ENCODE peak calls at places on chromosomes 4 and X, in nine cellular contexts. X is HFF-Myc, D is RWPE1, Q is BJ, J is HFFc6, H is NB4, C is GM06990, P is AG04450, Y is neural crest cell. R is an unnamed sample.

GRCh38 chrX:134484039-134484438 is 24.1 kb downstream of the HPRT1 start:
- DNase-seq in X (peak), D (no peak), Q (peak), J (peak), H (peak), C (peak), P (no peak), Y (no peak), R (no peak)

GRCh38 chr4:43339435-43339834 is 446.9 kb downstream of the GRXCR1 start:
- DNase-seq in X (no peak), D (peak), Q (no peak), J (no peak), H (no peak), C (no peak), P (no peak), Y (no peak), R (no peak)

GRCh38 chrX:15908891-15909290 is 54.3 kb upstream of the AP1S2 start:
- DNase-seq in X (no peak), D (no peak), Q (no peak), J (no peak), H (peak), C (no peak), P (no peak), Y (no peak), R (no peak)

GRCh38 chrX:78199851-78200250 is 60.4 kb upstream of the TAF9B start:
- DNase-seq in X (peak), D (peak), Q (no peak), J (no peak), H (peak), C (no peak), P (no peak), Y (no peak), R (no peak)

GRCh38 chr4:186627226-186627865 is 72.0 kb upstream of the MTNR1A start:
- DNase-seq in X (no peak), D (peak), Q (no peak), J (peak), H (peak), C (no peak), P (no peak), Y (no peak), R (no peak)

GRCh38 chrX:102835504-102836146 is 101.4 kb upstream of the RAB40AL start:
- DNase-seq in X (no peak), D (no peak), Q (no peak), J (peak), H (peak), C (no peak), P (no peak), Y (no peak), R (no peak)

GRCh38 chrX:50747471-50747900 is 66.5 kb downstream of the SHROOM4 start:
- DNase-seq in X (no peak), D (peak), Q (peak), J (no peak), H (peak), C (no peak), P (no peak), Y (peak), R (no peak)

GRCh38 chr4:74395633-74396032 is 30.7 kb downstream of the EREG start:
- DNase-seq in X (no peak), D (no peak), Q (no peak), J (peak), H (no peak), C (no peak), P (no peak), Y (no peak), R (no peak)

GRCh38 chr4:2406406-2406805 is 12.0 kb downstream of the ZFYVE28 start:
- DNase-seq in X (no peak), D (no peak), Q (no peak), J (no peak), H (no peak), C (no peak), P (no peak), Y (no peak), R (no peak)

GRCh38 chr4:142940614-142941013 is 94.5 kb upstream of the INPP4B start:
- DNase-seq in X (no peak), D (no peak), Q (no peak), J (no peak), H (no peak), C (no peak), P (no peak), Y (no peak), R (peak)

GRCh38 chr4:84389406-84389805 is 109.7 kb downstream of the NKX6-1 start:
- DNase-seq in X (no peak), D (peak), Q (no peak), J (no peak), H (no peak), C (no peak), P (no peak), Y (no peak), R (no peak)

GRCh38 chr4:112225157-112225556 is 6.4 kb upstream of the AP1AR start:
- DNase-seq in X (no peak), D (no peak), Q (no peak), J (no peak), H (no peak), C (no peak), P (no peak), Y (no peak), R (no peak)

GRCh38 chr4:28007693-28008092 is 1147.1 kb downstream of the STIM2 start:
- DNase-seq in X (no peak), D (no peak), Q (no peak), J (no peak), H (no peak), C (no peak), P (no peak), Y (no peak), R (no peak)

GRCh38 chrX:16839852-16840460 is 30.2 kb downstream of the RBBP7 start:
- DNase-seq in X (no peak), D (peak), Q (peak), J (peak), H (peak), C (no peak), P (no peak), Y (no peak), R (no peak)

GRCh38 chr4:39825741-39826231 is 127.8 kb downstream of the UBE2K start:
- DNase-seq in X (no peak), D (peak), Q (no peak), J (peak), H (no peak), C (no peak), P (no peak), Y (no peak), R (no peak)

GRCh38 chrX:115487608-115488007 is 73.4 kb upstream of the PLS3 start:
- DNase-seq in X (no peak), D (no peak), Q (no peak), J (no peak), H (no peak), C (no peak), P (no peak), Y (no peak), R (no peak)

GRCh38 chrX:147476008-147476407 is 435.7 kb upstream of the FMR1 start:
- DNase-seq in X (no peak), D (peak), Q (no peak), J (no peak), H (peak), C (no peak), P (no peak), Y (peak), R (no peak)

GRCh38 chrX:105464611-105465010 is 244.1 kb upstream of the TEX13A start:
- DNase-seq in X (no peak), D (no peak), Q (no peak), J (no peak), H (no peak), C (no peak), P (no peak), Y (no peak), R (no peak)

GRCh38 chrX:54891573-54891972 is 29.1 kb upstream of the TRO start:
- DNase-seq in X (no peak), D (peak), Q (no peak), J (peak), H (peak), C (no peak), P (no peak), Y (no peak), R (no peak)

GRCh38 chrX:107029752-107030151 is 29.7 kb upstream of the MORC4 start:
- DNase-seq in X (no peak), D (no peak), Q (no peak), J (no peak), H (no peak), C (no peak), P (no peak), Y (no peak), R (no peak)

GRCh38 chr4:113645771-113646455 is 115.6 kb downstream of the CAMK2D start:
- DNase-seq in X (no peak), D (peak), Q (no peak), J (peak), H (no peak), C (no peak), P (peak), Y (no peak), R (peak)

GRCh38 chr4:113645288-113645687 is 116.2 kb downstream of the CAMK2D start:
- DNase-seq in X (no peak), D (no peak), Q (no peak), J (no peak), H (no peak), C (no peak), P (no peak), Y (no peak), R (no peak)

GRCh38 chr4:113646456-113646809 is 115.1 kb downstream of the CAMK2D start:
- DNase-seq in X (no peak), D (peak), Q (no peak), J (no peak), H (no peak), C (no peak), P (no peak), Y (no peak), R (no peak)

GRCh38 chr4:113643505-113643904 is 118.0 kb downstream of the CAMK2D start:
- DNase-seq in X (no peak), D (no peak), Q (no peak), J (no peak), H (no peak), C (no peak), P (no peak), Y (no peak), R (no peak)

DNA sequence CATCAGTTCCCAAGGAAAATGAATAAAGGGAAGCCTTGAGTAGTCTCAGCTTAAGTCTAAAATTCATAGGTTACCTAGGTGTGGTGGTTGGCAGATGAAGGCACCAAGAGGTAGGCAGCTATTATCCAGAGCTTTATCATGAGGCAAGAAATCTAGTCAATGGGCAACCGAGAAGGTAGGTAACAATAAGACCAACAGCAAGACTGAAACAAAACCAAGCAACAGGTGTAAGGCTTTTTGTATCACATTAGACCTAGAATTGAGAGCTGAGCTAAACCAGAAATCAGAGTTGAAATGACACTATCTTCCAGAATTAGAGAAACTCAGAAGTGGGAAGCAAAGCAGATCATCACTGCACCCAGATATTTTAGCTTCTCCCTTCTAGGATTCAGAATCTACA is 117.1 kb downstream of the CAMK2D start:
- DNase-seq in X (no peak), D (no peak), Q (no peak), J (no peak), H (no peak), C (no peak), P (no peak), Y (no peak), R (no peak)
- TF ChIP-seq CTCF in X (no peak), D (no peak), Q (no peak), J (no peak), H (no peak), C (no peak), P (no peak), Y (no peak), R (no peak)

GRCh38 chrX:140034916-140035315 is 69.6 kb upstream of the CXorf66 start:
- DNase-seq in X (no peak), D (peak), Q (no peak), J (no peak), H (peak), C (no peak), P (no peak), Y (no peak), R (no peak)
- TF ChIP-seq CTCF in X (no peak), D (no peak), Q (peak), J (peak), H (no peak), C (peak), P (peak), Y (peak), R (no peak)

GRCh38 chr4:14871676-14872430 is 130.4 kb upstream of the CPEB2 start:
- DNase-seq in X (no peak), D (peak), Q (no peak), J (no peak), H (peak), C (no peak), P (no peak), Y (no peak), R (peak)
- TF ChIP-seq CTCF in X (peak), D (no peak), Q (peak), J (peak), H (peak), C (peak), P (peak), Y (peak), R (peak)

DNA sequence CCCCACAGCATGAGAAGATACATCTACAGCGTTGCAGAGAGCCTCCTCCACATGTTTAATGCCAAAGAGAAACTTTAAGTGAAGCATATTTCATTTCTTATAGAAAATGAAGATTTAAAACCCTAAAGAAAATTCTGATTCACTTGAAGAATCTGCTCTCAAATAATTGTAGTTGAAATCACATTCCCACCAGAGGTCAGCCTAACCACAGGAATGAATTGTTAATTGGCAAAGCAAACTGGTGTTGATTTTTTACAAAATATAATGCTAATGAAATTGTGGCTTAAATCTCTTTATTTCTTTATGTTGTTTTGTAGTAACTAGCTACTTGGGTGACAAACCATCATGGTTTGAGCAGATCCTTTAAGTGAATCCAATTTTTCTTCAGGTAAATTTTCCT is 31.1 kb upstream of the WDR17 start:
- DNase-seq in X (peak), D (peak), Q (peak), J (peak), H (peak), C (no peak), P (peak), Y (peak), R (no peak)
- TF ChIP-seq CTCF in X (peak), D (peak), Q (no peak), J (peak), H (no peak), C (no peak), P (peak), Y (peak), R (no peak)

GRCh38 chrX:10401239-10401638 is 219.1 kb downstream of the MID1 start:
- DNase-seq in X (no peak), D (no peak), Q (no peak), J (no peak), H (peak), C (no peak), P (no peak), Y (no peak), R (no peak)
- TF ChIP-seq CTCF in X (no peak), D (no peak), Q (no peak), J (peak), H (no peak), C (peak), P (no peak), Y (no peak), R (no peak)

DNA sequence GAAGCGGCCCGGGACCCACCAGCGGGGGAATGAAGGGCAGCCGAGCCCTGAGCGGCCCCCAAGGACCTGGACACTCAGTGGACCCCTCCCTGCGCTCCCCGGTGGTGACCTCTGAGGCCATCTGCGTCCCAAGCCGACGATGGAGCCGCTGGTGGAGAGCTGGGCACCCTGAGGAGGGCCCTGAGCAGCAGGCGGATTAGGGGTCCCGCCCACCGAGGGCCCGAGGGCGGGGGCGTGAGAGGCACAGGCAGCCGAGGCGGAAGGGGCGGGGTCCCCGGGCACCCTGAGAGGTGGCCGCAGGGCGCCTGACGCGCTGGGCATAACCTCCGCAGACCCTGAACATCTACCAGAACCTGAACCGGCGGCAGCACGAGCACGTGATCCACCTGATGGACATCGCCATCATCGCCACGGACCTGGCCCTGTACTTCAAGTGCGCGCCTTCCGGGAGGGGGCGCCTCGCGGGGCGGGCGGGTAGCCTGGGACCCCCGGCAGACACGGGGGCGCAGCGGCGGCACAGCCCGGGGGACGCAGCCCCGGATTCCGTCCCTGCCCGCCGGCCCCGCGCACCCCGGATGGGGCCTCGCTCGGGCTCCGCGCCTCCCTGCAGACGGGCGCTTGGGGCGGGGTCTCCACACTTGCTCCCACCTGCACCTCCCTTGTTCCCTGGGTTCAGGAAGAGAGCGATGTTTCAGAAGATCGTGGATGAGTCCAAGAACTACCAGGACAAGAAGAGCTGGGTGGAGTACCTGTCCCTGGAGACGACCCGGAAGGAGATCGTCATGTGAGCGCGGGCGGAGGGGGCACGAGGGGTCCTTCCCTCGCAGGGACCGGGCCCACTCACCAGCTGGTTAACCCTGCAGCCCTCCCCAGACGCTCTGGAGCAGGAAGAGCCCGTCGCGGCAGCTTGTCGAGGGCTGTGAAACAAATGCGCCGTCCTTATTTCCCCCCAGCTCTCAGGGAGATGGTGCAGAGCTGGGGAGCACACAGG is 10.3 kb downstream of the ATP5ME start:
- DNase-seq in X (no peak), D (no peak), Q (no peak), J (no peak), H (peak), C (peak), P (no peak), Y (no peak), R (peak)
- TF ChIP-seq CTCF in X (no peak), D (no peak), Q (no peak), J (no peak), H (no peak), C (no peak), P (no peak), Y (no peak), R (no peak)